ENCODE peak calls at places on chromosomes 12 and 14, in five cellular contexts. One of them, this sample, is unnamed. For H3K4me1, the result is how much of the 10 kb centered on the place peaks cover.

GRCh38 chr12:62268956-62269355 is 8.8 kb downstream of the USP15 start:
- DNase-seq in DND-41: no peak
- DNase-seq in suprapubic skin: no peak
- DNase-seq in CD8-positive, alpha-beta memory T cell: no peak
- DNase-seq in upper lobe of right lung: no peak
- DNase-seq in this sample: no peak

GRCh38 chr12:11650697-11651281 is 1.3 kb downstream of the ETV6 start:
- DNase-seq in upper lobe of right lung: no peak
- DNase-seq in CD8-positive, alpha-beta memory T cell: no peak
- DNase-seq in DND-41: peak
- DNase-seq in suprapubic skin: no peak
- DNase-seq in this sample: no peak

GRCh38 chr14:94269156-94269555 is 23.9 kb downstream of the SERPINA10 start:
- DNase-seq in upper lobe of right lung: no peak
- DNase-seq in suprapubic skin: no peak
- DNase-seq in DND-41: no peak
- DNase-seq in CD8-positive, alpha-beta memory T cell: no peak
- DNase-seq in this sample: no peak

GRCh38 chr14:67694791-67695393 is 672 bp downstream of the RDH11 start:
- DNase-seq in suprapubic skin: peak
- DNase-seq in CD8-positive, alpha-beta memory T cell: peak
- DNase-seq in upper lobe of right lung: peak
- DNase-seq in DND-41: peak
- DNase-seq in this sample: peak

GRCh38 chr12:116559080-116559329 is 176 bp upstream of the MAP1LC3B2 start:
- DNase-seq in CD8-positive, alpha-beta memory T cell: no peak
- DNase-seq in upper lobe of right lung: no peak
- DNase-seq in DND-41: no peak
- DNase-seq in suprapubic skin: no peak
- DNase-seq in this sample: no peak

GRCh38 chr12:109255377-109255776 is 53.7 kb downstream of the FOXN4 start:
- DNase-seq in suprapubic skin: no peak
- DNase-seq in CD8-positive, alpha-beta memory T cell: no peak
- DNase-seq in DND-41: no peak
- DNase-seq in upper lobe of right lung: no peak
- DNase-seq in this sample: no peak

GRCh38 chr14:72647782-72648181 is 246.1 kb downstream of the DPF3 start:
- DNase-seq in upper lobe of right lung: no peak
- DNase-seq in DND-41: no peak
- DNase-seq in CD8-positive, alpha-beta memory T cell: no peak
- DNase-seq in suprapubic skin: no peak
- DNase-seq in this sample: no peak

GRCh38 chr14:31224808-31225207 is 17.2 kb upstream of the HECTD1 start:
- DNase-seq in suprapubic skin: no peak
- DNase-seq in DND-41: no peak
- DNase-seq in CD8-positive, alpha-beta memory T cell: no peak
- DNase-seq in upper lobe of right lung: no peak
- DNase-seq in this sample: no peak

GRCh38 chr12:643478-644292 is 19.6 kb downstream of the NINJ2 start:
- DNase-seq in DND-41: no peak
- DNase-seq in suprapubic skin: peak
- DNase-seq in upper lobe of right lung: peak
- DNase-seq in CD8-positive, alpha-beta memory T cell: peak
- DNase-seq in this sample: peak

GRCh38 chr12:113844495-113845175 is 121.5 kb downstream of the RBM19 start:
- DNase-seq in upper lobe of right lung: no peak
- DNase-seq in suprapubic skin: no peak
- DNase-seq in DND-41: no peak
- DNase-seq in CD8-positive, alpha-beta memory T cell: no peak
- DNase-seq in this sample: no peak

GRCh38 chr12:114902665-114903393 is 218.9 kb upstream of the TBX3 start:
- DNase-seq in suprapubic skin: no peak
- DNase-seq in CD8-positive, alpha-beta memory T cell: no peak
- DNase-seq in upper lobe of right lung: no peak
- DNase-seq in DND-41: no peak
- DNase-seq in this sample: no peak

GRCh38 chr12:108371801-108372344 is 32.8 kb upstream of the CMKLR1 start:
- DNase-seq in suprapubic skin: no peak
- DNase-seq in DND-41: no peak
- DNase-seq in CD8-positive, alpha-beta memory T cell: no peak
- DNase-seq in upper lobe of right lung: no peak
- DNase-seq in this sample: no peak

GRCh38 chr14:87149583-87150354 is 843.2 kb downstream of the GALC start:
- DNase-seq in suprapubic skin: no peak
- DNase-seq in upper lobe of right lung: no peak
- DNase-seq in DND-41: no peak
- DNase-seq in CD8-positive, alpha-beta memory T cell: no peak
- DNase-seq in this sample: no peak

GRCh38 chr14:51860836-51861583 is 598 bp downstream of the GNG2 start:
- DNase-seq in CD8-positive, alpha-beta memory T cell: no peak
- DNase-seq in suprapubic skin: no peak
- DNase-seq in DND-41: peak
- DNase-seq in upper lobe of right lung: no peak
- DNase-seq in this sample: no peak

GRCh38 chr12:106192659-106193403 is 54.1 kb upstream of the NUAK1 start:
- DNase-seq in suprapubic skin: no peak
- DNase-seq in upper lobe of right lung: no peak
- DNase-seq in CD8-positive, alpha-beta memory T cell: no peak
- DNase-seq in DND-41: no peak
- DNase-seq in this sample: no peak

GRCh38 chr14:84566109-84566508 is 963.8 kb upstream of the FLRT2 start:
- DNase-seq in upper lobe of right lung: no peak
- DNase-seq in CD8-positive, alpha-beta memory T cell: no peak
- DNase-seq in DND-41: no peak
- DNase-seq in suprapubic skin: no peak
- DNase-seq in this sample: no peak

GRCh38 chr14:80239631-80240030 is 28.3 kb upstream of the DIO2 start:
- DNase-seq in suprapubic skin: no peak
- DNase-seq in CD8-positive, alpha-beta memory T cell: no peak
- DNase-seq in DND-41: no peak
- DNase-seq in upper lobe of right lung: no peak
- DNase-seq in this sample: no peak

GRCh38 chr14:34436960-34437728 is 24.9 kb downstream of the SPTSSA start:
- DNase-seq in CD8-positive, alpha-beta memory T cell: no peak
- DNase-seq in suprapubic skin: no peak
- DNase-seq in upper lobe of right lung: no peak
- DNase-seq in DND-41: no peak
- DNase-seq in this sample: no peak

GRCh38 chr14:102579696-102580551 is 12.5 kb upstream of the RCOR1 start:
- DNase-seq in suprapubic skin: no peak
- DNase-seq in DND-41: no peak
- DNase-seq in upper lobe of right lung: peak
- DNase-seq in CD8-positive, alpha-beta memory T cell: no peak
- DNase-seq in this sample: peak

GRCh38 chr12:128418944-128419343 is 152.0 kb downstream of the TMEM132C start:
- DNase-seq in CD8-positive, alpha-beta memory T cell: no peak
- DNase-seq in suprapubic skin: no peak
- DNase-seq in DND-41: no peak
- DNase-seq in upper lobe of right lung: no peak
- DNase-seq in this sample: no peak

GRCh38 chr12:101696477-101697196 is 803 bp upstream of the CHPT1 start:
- DNase-seq in CD8-positive, alpha-beta memory T cell: no peak
- DNase-seq in upper lobe of right lung: peak
- DNase-seq in suprapubic skin: peak
- DNase-seq in DND-41: no peak
- DNase-seq in this sample: peak

GRCh38 chr12:23063206-23063605 is 438.2 kb downstream of the ETNK1 start:
- DNase-seq in upper lobe of right lung: no peak
- DNase-seq in DND-41: no peak
- DNase-seq in suprapubic skin: no peak
- DNase-seq in CD8-positive, alpha-beta memory T cell: no peak
- DNase-seq in this sample: no peak

GRCh38 chr12:11545438-11546330 is 103.8 kb upstream of the ETV6 start:
- DNase-seq in suprapubic skin: no peak
- DNase-seq in upper lobe of right lung: no peak
- DNase-seq in DND-41: peak
- DNase-seq in CD8-positive, alpha-beta memory T cell: peak
- DNase-seq in this sample: no peak

GRCh38 chr12:96208346-96208745 is 14.2 kb downstream of the ELK3 start:
- DNase-seq in DND-41: no peak
- DNase-seq in upper lobe of right lung: no peak
- DNase-seq in CD8-positive, alpha-beta memory T cell: no peak
- DNase-seq in suprapubic skin: no peak
- DNase-seq in this sample: no peak

GRCh38 chr14:51818748-51819386 is 41.5 kb upstream of the GNG2 start:
- DNase-seq in CD8-positive, alpha-beta memory T cell: no peak
- DNase-seq in suprapubic skin: no peak
- DNase-seq in DND-41: no peak
- DNase-seq in upper lobe of right lung: no peak
- DNase-seq in this sample: no peak

GRCh38 chr12:71214511-71215285 is 56.9 kb upstream of the TSPAN8 start:
- DNase-seq in DND-41: no peak
- DNase-seq in upper lobe of right lung: no peak
- DNase-seq in suprapubic skin: no peak
- DNase-seq in CD8-positive, alpha-beta memory T cell: no peak
- DNase-seq in this sample: no peak

GRCh38 chr12:54579696-54580333 is 8.6 kb downstream of the PPP1R1A start:
- DNase-seq in suprapubic skin: peak
- DNase-seq in upper lobe of right lung: peak
- DNase-seq in CD8-positive, alpha-beta memory T cell: peak
- DNase-seq in DND-41: peak
- DNase-seq in this sample: peak

GRCh38 chr14:100072783-100073346 is 7.6 kb downstream of the EVL start:
- DNase-seq in CD8-positive, alpha-beta memory T cell: peak
- DNase-seq in upper lobe of right lung: peak
- DNase-seq in suprapubic skin: no peak
- DNase-seq in DND-41: peak
- DNase-seq in this sample: peak

GRCh38 chr14:69673578-69674305 is 62.3 kb downstream of the SUSD6 start:
- DNase-seq in CD8-positive, alpha-beta memory T cell: no peak
- DNase-seq in upper lobe of right lung: no peak
- DNase-seq in DND-41: no peak
- DNase-seq in suprapubic skin: no peak
- DNase-seq in this sample: no peak

GRCh38 chr14:69670093-69670492 is 58.7 kb downstream of the SUSD6 start:
- DNase-seq in DND-41: no peak
- DNase-seq in suprapubic skin: no peak
- DNase-seq in CD8-positive, alpha-beta memory T cell: no peak
- DNase-seq in upper lobe of right lung: no peak
- DNase-seq in this sample: no peak

GRCh38 chr14:69673099-69673498 is 61.7 kb downstream of the SUSD6 start:
- DNase-seq in CD8-positive, alpha-beta memory T cell: no peak
- DNase-seq in DND-41: no peak
- DNase-seq in upper lobe of right lung: no peak
- DNase-seq in suprapubic skin: no peak
- DNase-seq in this sample: no peak

GRCh38 chr14:69671365-69672050 is 60.1 kb downstream of the SUSD6 start:
- DNase-seq in DND-41: no peak
- DNase-seq in upper lobe of right lung: no peak
- DNase-seq in CD8-positive, alpha-beta memory T cell: no peak
- DNase-seq in suprapubic skin: no peak
- DNase-seq in this sample: no peak

DNA sequence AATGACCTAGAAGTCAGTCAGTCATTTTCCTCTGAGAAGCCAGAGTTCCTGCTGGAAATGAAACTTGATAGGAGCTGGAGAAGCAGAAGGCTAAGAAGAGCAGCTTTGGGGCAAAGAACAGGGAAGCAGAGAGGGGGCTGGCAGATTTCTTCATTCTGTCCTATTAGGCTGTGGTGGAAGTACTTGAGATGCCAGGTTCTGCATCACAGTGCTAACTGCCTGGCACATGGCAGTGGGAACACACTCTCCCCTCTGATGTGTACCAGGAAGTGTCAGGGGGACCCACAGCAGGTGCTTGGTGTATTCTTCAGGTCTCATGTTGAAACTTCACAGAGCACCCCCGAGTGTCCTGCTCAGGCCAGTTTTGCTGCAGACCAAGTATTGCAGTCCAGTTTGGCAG is 61.0 kb downstream of the SUSD6 start:
- DNase-seq in DND-41: no peak
- DNase-seq in suprapubic skin: no peak
- DNase-seq in upper lobe of right lung: no peak
- DNase-seq in CD8-positive, alpha-beta memory T cell: no peak
- DNase-seq in this sample: no peak
- H3K4me1 ChIP-seq in DND-41: under half
- H3K4me1 ChIP-seq in suprapubic skin: half or more
- H3K4me1 ChIP-seq in upper lobe of right lung: half or more
- H3K4me1 ChIP-seq in CD8-positive, alpha-beta memory T cell: half or more
- H3K4me1 ChIP-seq in this sample: under half

DNA sequence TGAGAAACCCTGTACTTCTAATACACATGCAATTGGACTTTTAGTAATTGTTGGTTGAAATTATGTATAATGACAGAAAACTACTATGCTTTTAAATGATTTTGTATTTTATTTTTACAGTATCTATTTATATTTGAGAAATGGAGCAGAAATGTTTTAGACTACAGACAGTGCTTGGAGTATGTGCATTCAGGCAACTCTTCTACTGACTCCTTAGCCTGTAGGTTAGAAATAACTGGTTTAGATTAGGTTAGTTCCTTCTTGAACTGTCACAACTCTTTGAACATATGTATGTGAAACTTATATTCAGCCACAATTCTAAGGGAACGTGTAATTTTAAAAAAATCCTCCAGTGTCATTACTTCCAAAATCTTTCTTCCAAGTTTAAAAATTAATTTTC is 1.7 kb downstream of the FGFR1OP2 start:
- DNase-seq in CD8-positive, alpha-beta memory T cell: no peak
- DNase-seq in DND-41: no peak
- DNase-seq in upper lobe of right lung: no peak
- DNase-seq in suprapubic skin: no peak
- DNase-seq in this sample: no peak
- H3K4me1 ChIP-seq in CD8-positive, alpha-beta memory T cell: half or more
- H3K4me1 ChIP-seq in DND-41: half or more
- H3K4me1 ChIP-seq in upper lobe of right lung: under half
- H3K4me1 ChIP-seq in suprapubic skin: half or more
- H3K4me1 ChIP-seq in this sample: half or more

DNA sequence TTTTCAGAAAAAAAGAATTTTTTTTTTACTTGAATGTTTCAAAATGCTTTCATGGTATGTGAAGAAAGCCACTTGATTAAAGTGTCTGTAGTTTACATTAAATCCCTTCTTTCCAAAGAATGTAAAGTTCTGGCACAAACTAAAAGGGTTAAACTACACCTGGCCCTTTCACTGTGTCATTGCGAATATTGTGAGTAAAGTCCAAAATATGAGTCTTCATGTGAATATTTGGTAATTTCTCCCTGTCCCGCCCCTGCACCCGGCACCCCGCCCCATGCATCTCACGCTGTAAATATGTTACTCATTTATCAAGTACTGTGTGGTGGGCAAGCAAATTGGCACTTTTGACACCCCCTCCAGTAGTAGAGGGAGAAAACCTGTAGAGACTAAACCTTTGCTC is 274.7 kb downstream of the TTC6 start:
- DNase-seq in CD8-positive, alpha-beta memory T cell: no peak
- DNase-seq in DND-41: no peak
- DNase-seq in upper lobe of right lung: no peak
- DNase-seq in suprapubic skin: no peak
- DNase-seq in this sample: no peak
- H3K4me1 ChIP-seq in CD8-positive, alpha-beta memory T cell: under half
- H3K4me1 ChIP-seq in DND-41: under half
- H3K4me1 ChIP-seq in upper lobe of right lung: under half
- H3K4me1 ChIP-seq in suprapubic skin: under half
- H3K4me1 ChIP-seq in this sample: under half

DNA sequence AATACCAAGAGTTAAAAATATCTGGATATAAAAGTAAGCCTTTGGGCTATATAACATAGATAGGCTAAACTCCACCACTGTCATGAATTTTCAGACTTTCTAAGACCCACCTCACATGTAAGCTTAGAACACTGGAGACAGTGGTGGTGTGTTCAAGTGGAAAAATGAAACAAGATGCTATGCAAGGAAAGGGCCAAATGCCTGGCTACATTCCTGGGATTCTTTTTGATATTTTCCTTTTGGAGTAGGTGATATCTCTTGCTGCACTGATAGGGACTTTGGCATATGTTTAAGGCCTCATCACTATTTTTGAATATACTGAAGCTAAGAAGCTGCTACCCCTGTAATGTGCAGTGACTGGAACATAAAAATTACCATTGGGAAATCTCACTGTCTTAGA is 341.3 kb downstream of the SLC16A7 start:
- DNase-seq in upper lobe of right lung: no peak
- DNase-seq in CD8-positive, alpha-beta memory T cell: no peak
- DNase-seq in suprapubic skin: no peak
- DNase-seq in DND-41: no peak
- DNase-seq in this sample: no peak
- H3K4me1 ChIP-seq in upper lobe of right lung: under half
- H3K4me1 ChIP-seq in CD8-positive, alpha-beta memory T cell: under half
- H3K4me1 ChIP-seq in suprapubic skin: under half
- H3K4me1 ChIP-seq in DND-41: under half
- H3K4me1 ChIP-seq in this sample: under half